ENCODE peak calls at places on chromosomes 2 and 18, in ten cellular contexts. K, H, Z, B, X, Y, G, T, N and I are unnamed samples.

GRCh38 chr2:79935771-79936657 is 368.5 kb downstream of the LRRTM1 start:
- DNase-seq in K (peak), H (no peak), Z (no peak), B (peak), X (no peak), Y (peak), G (no peak), T (peak), N (no peak), I (no peak)

GRCh38 chr2:132668189-132668833 is 1.7 kb downstream of the LYPD1 start:
- DNase-seq in K (no peak), H (no peak), Z (no peak), B (peak), X (no peak), Y (no peak), G (no peak), T (no peak), N (no peak), I (no peak)

GRCh38 chr2:71691747-71692455 is 238.5 kb downstream of the DYSF start:
- DNase-seq in K (no peak), H (no peak), Z (no peak), B (no peak), X (no peak), Y (no peak), G (no peak), T (no peak), N (peak), I (no peak)

GRCh38 chr2:20209373-20210109 is 15.4 kb downstream of the SDC1 start:
- DNase-seq in K (no peak), H (no peak), Z (no peak), B (no peak), X (no peak), Y (no peak), G (no peak), T (no peak), N (no peak), I (no peak)

GRCh38 chr18:69567813-69568488 is 167.3 kb downstream of the DOK6 start:
- DNase-seq in K (no peak), H (no peak), Z (no peak), B (no peak), X (no peak), Y (no peak), G (no peak), T (no peak), N (no peak), I (no peak)

GRCh38 chr2:232473467-232473890 is 14.2 kb downstream of the ECEL1 start:
- DNase-seq in K (no peak), H (no peak), Z (no peak), B (no peak), X (peak), Y (no peak), G (no peak), T (no peak), N (no peak), I (no peak)

GRCh38 chr2:234500394-234501006 is 3.6 kb upstream of the ARL4C start:
- DNase-seq in K (peak), H (no peak), Z (peak), B (peak), X (peak), Y (no peak), G (peak), T (peak), N (no peak), I (peak)

GRCh38 chr2:164826293-164827243 is 15.1 kb downstream of the COBLL1 start:
- DNase-seq in K (peak), H (no peak), Z (no peak), B (peak), X (peak), Y (no peak), G (no peak), T (peak), N (peak), I (no peak)

GRCh38 chr2:238947920-238948710 is 100.2 kb downstream of the TWIST2 start:
- DNase-seq in K (peak), H (peak), Z (no peak), B (peak), X (peak), Y (no peak), G (peak), T (peak), N (peak), I (no peak)

GRCh38 chr2:102266204-102266603 is 45.2 kb upstream of the IL1RL1 start:
- DNase-seq in K (no peak), H (no peak), Z (no peak), B (no peak), X (no peak), Y (no peak), G (no peak), T (no peak), N (no peak), I (no peak)

GRCh38 chr2:207416111-207416510 is 113.7 kb upstream of the CREB1 start:
- DNase-seq in K (no peak), H (no peak), Z (no peak), B (no peak), X (no peak), Y (no peak), G (no peak), T (no peak), N (no peak), I (no peak)

GRCh38 chr2:239380831-239381708 is 19.8 kb downstream of the HDAC4 start:
- DNase-seq in K (no peak), H (peak), Z (peak), B (no peak), X (no peak), Y (no peak), G (no peak), T (no peak), N (no peak), I (peak)

GRCh38 chr2:146917430-146918037 is 927.3 kb upstream of the ACVR2A start:
- DNase-seq in K (no peak), H (no peak), Z (no peak), B (no peak), X (no peak), Y (no peak), G (no peak), T (no peak), N (no peak), I (no peak)

GRCh38 chr2:98508690-98509054 is 64.0 kb downstream of the INPP4A start:
- DNase-seq in K (no peak), H (peak), Z (no peak), B (no peak), X (peak), Y (peak), G (no peak), T (peak), N (peak), I (peak)

GRCh38 chr2:75055820-75056675 is 97.6 kb downstream of the POLE4 start:
- DNase-seq in K (peak), H (no peak), Z (peak), B (no peak), X (no peak), Y (no peak), G (peak), T (peak), N (no peak), I (no peak)

GRCh38 chr2:108911807-108912628 is 77.0 kb downstream of the EDAR start:
- DNase-seq in K (no peak), H (no peak), Z (no peak), B (no peak), X (no peak), Y (no peak), G (no peak), T (no peak), N (peak), I (no peak)

GRCh38 chr18:12376034-12376717 is 851 bp downstream of the AFG3L2 start:
- DNase-seq in K (no peak), H (peak), Z (no peak), B (no peak), X (no peak), Y (no peak), G (no peak), T (no peak), N (no peak), I (peak)

GRCh38 chr18:68660355-68661183 is 54.3 kb downstream of the TMX3 start:
- DNase-seq in K (peak), H (no peak), Z (peak), B (no peak), X (no peak), Y (peak), G (peak), T (peak), N (no peak), I (no peak)

GRCh38 chr2:225512873-225513580 is 113.5 kb downstream of the NYAP2 start:
- DNase-seq in K (peak), H (no peak), Z (no peak), B (no peak), X (no peak), Y (no peak), G (no peak), T (peak), N (no peak), I (no peak)

GRCh38 chr2:241268716-241269445 is 46.6 kb downstream of the HDLBP start:
- DNase-seq in K (peak), H (no peak), Z (no peak), B (no peak), X (no peak), Y (no peak), G (no peak), T (peak), N (no peak), I (no peak)

GRCh38 chr2:25740810-25741381 is 67.5 kb upstream of the DTNB start:
- DNase-seq in K (no peak), H (no peak), Z (no peak), B (no peak), X (no peak), Y (no peak), G (no peak), T (no peak), N (no peak), I (no peak)

GRCh38 chr2:194319222-194319992 is 1337.6 kb upstream of the SLC39A10 start:
- DNase-seq in K (no peak), H (no peak), Z (peak), B (no peak), X (no peak), Y (peak), G (no peak), T (no peak), N (no peak), I (no peak)
- TF ChIP-seq CTCF in K (no peak), H (no peak), Z (peak), B (no peak), X (no peak), Y (no peak), G (peak), T (no peak), N (no peak), I (no peak)

DNA sequence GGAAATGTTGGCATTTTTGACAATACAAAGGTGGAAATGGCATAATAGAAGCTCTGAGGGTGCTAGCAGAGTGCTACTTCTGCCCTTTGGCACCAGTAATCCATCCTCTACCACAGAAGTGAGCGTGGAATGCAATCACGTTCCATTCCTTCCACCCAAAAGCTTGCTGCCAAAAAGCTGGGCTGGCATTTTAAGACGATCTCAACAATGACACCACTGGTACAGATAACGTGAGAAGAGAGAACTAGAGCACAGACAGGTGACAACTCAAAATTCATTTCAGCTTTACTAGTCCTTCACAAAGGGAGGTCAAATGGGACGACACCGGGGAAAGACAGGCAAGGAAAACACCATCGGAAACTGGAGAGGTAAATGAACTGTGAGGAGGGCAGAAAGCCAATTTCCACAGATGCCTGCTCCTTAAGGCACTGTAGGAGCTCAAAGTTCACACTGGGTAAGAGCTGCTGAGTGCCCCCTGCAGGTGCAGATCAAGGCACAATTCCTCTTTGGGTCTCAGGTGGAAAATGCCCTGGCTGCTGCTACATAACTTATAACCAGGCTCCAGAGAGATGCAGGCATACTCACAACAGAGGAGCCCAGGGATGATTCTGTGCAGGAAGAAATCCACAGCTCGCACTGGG is 50.7 kb upstream of the RNU4ATAC start:
- DNase-seq in K (no peak), H (no peak), Z (no peak), B (peak), X (peak), Y (no peak), G (peak), T (no peak), N (no peak), I (no peak)
- TF ChIP-seq CTCF in K (peak), H (no peak), Z (peak), B (no peak), X (no peak), Y (peak), G (peak), T (no peak), N (no peak), I (no peak)

GRCh38 chr2:7029291-7030059 is 112.3 kb downstream of the RNF144A start:
- DNase-seq in K (no peak), H (no peak), Z (no peak), B (no peak), X (no peak), Y (no peak), G (no peak), T (no peak), N (no peak), I (no peak)
- TF ChIP-seq CTCF in K (no peak), H (no peak), Z (no peak), B (no peak), X (no peak), Y (no peak), G (peak), T (no peak), N (no peak), I (no peak)

DNA sequence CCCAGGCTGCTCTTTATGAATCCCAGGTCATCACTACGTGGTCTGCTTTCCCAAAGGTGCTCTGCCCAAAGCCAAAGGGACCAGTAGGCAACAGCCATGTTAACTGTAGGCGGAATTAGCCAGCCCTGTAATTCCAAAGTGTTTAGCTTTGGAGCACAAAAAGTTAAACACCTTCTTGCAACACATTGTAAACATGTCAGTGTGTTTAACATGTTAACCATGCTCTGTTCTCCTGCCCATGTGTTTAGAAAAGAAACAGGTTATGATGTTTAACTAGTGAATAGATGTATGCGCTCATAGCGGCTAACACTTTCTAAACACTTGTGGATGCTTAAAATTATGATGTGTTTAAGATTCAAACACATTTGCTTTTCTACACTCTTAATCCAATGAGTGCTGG is 292.4 kb downstream of the SRBD1 start:
- DNase-seq in K (no peak), H (no peak), Z (no peak), B (no peak), X (no peak), Y (no peak), G (no peak), T (no peak), N (no peak), I (no peak)
- TF ChIP-seq CTCF in K (no peak), H (no peak), Z (no peak), B (no peak), X (no peak), Y (no peak), G (no peak), T (no peak), N (no peak), I (no peak)

GRCh38 chr2:17571681-17572080 is 31.2 kb downstream of the VSNL1 start:
- DNase-seq in K (no peak), H (no peak), Z (no peak), B (no peak), X (no peak), Y (no peak), G (no peak), T (no peak), N (no peak), I (no peak)
- TF ChIP-seq CTCF in K (no peak), H (no peak), Z (no peak), B (no peak), X (no peak), Y (no peak), G (no peak), T (no peak), N (no peak), I (no peak)

DNA sequence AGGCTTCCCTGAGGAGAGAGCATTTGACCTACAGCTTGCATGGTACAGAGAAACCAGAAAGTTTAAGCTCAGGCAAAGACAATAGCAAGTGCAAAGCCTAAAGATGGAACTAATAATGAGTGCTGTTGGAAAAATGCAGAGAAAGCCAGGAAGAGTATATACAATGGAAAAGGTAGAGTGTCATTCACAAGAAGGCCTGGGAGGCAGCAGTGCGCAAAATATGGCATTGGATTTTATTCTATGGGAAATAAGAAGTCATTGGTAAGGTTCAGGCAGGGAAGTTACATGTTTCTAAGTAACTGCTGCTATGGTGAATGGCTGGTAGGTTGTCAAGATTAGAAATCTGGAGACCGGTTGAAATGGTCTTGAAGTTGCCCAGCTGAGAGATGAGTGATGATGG is 2167.3 kb upstream of the CELF4 start:
- DNase-seq in K (no peak), H (no peak), Z (no peak), B (no peak), X (no peak), Y (no peak), G (no peak), T (no peak), N (no peak), I (no peak)
- TF ChIP-seq CTCF in K (peak), H (no peak), Z (no peak), B (no peak), X (no peak), Y (no peak), G (peak), T (peak), N (no peak), I (no peak)

GRCh38 chr2:150485114-150485870 is 2.2 kb downstream of the RND3 start:
- DNase-seq in K (peak), H (peak), Z (no peak), B (peak), X (peak), Y (no peak), G (no peak), T (peak), N (peak), I (no peak)
- TF ChIP-seq CTCF in K (peak), H (no peak), Z (no peak), B (no peak), X (no peak), Y (no peak), G (peak), T (no peak), N (no peak), I (no peak)

DNA sequence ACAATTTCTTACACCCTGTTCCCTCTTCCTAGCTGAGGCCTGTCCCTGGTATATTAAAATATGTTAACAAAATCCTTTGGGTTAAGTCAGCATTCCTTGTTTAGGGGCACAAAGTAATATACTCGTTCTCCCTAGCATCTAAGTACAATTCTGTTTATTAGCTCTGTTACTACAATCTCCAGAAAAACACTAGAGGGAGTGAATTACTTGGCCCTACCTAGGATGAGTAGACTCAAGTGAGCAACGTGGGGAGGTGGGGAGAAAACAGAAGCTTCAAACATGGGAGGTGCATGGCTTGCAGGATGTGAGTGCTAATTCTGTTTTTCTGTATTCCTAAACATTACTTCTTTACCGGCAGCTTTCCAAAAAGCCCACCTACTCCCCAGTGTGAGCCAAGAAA is 89.7 kb downstream of the FSIP2 start:
- DNase-seq in K (no peak), H (no peak), Z (no peak), B (no peak), X (no peak), Y (no peak), G (no peak), T (no peak), N (no peak), I (no peak)
- TF ChIP-seq CTCF in K (no peak), H (no peak), Z (no peak), B (no peak), X (no peak), Y (no peak), G (no peak), T (no peak), N (no peak), I (no peak)